ENCODE peak calls at places on chromosome 11, in six cellular contexts. G is thoracic aorta, Q is foreskin fibroblast, B is mesothelial cell of epicardium, K is upper lobe of right lung, X is Caco-2. P is an unnamed sample.

GRCh38 chr11:9293646-9294045 is 20.7 kb downstream of the TMEM41B start:
- DNase-seq in X (no peak), Q (no peak), G (no peak), K (no peak), B (no peak), P (no peak)

GRCh38 chr11:6828103-6828502 is 17.4 kb upstream of the OR10A5 start:
- DNase-seq in G (no peak), Q (no peak), X (no peak), B (no peak), K (no peak), P (no peak)

GRCh38 chr11:71936825-71937224 is 8.0 kb downstream of the RNF121 start:
- DNase-seq in G (no peak), K (no peak), B (no peak), X (no peak), Q (peak), P (peak)

GRCh38 chr11:19367051-19367709 is 126.4 kb upstream of the E2F8 start:
- DNase-seq in Q (peak), B (no peak), K (no peak), X (no peak), G (no peak), P (peak)

GRCh38 chr11:35593143-35593542 is 25.1 kb upstream of the FJX1 start:
- DNase-seq in G (no peak), K (no peak), Q (peak), B (no peak), X (no peak), P (peak)

GRCh38 chr11:14539867-14540475 is 19.8 kb upstream of the PSMA1 start:
- DNase-seq in X (no peak), Q (no peak), G (no peak), B (no peak), K (no peak), P (no peak)

GRCh38 chr11:47270331-47271271 is 668 bp downstream of the MADD start:
- DNase-seq in Q (peak), K (peak), X (no peak), B (no peak), G (no peak), P (peak)

GRCh38 chr11:65826972-65827773 is 6.6 kb upstream of the SNX32 start:
- DNase-seq in K (no peak), B (no peak), G (no peak), X (no peak), Q (no peak), P (no peak)

GRCh38 chr11:111736191-111736590 is 30.0 kb downstream of the PPP2R1B start:
- DNase-seq in K (no peak), B (no peak), G (no peak), Q (peak), X (no peak), P (peak)

GRCh38 chr11:111733655-111734088 is 32.5 kb downstream of the PPP2R1B start:
- DNase-seq in X (no peak), B (no peak), K (peak), G (no peak), Q (no peak), P (no peak)

GRCh38 chr11:111736621-111737055 is 29.6 kb downstream of the PPP2R1B start:
- DNase-seq in G (no peak), Q (no peak), B (no peak), K (no peak), X (no peak), P (no peak)

GRCh38 chr11:111734383-111735261 is 31.6 kb downstream of the PPP2R1B start:
- DNase-seq in B (no peak), Q (no peak), G (no peak), K (no peak), X (no peak), P (no peak)

DNA sequence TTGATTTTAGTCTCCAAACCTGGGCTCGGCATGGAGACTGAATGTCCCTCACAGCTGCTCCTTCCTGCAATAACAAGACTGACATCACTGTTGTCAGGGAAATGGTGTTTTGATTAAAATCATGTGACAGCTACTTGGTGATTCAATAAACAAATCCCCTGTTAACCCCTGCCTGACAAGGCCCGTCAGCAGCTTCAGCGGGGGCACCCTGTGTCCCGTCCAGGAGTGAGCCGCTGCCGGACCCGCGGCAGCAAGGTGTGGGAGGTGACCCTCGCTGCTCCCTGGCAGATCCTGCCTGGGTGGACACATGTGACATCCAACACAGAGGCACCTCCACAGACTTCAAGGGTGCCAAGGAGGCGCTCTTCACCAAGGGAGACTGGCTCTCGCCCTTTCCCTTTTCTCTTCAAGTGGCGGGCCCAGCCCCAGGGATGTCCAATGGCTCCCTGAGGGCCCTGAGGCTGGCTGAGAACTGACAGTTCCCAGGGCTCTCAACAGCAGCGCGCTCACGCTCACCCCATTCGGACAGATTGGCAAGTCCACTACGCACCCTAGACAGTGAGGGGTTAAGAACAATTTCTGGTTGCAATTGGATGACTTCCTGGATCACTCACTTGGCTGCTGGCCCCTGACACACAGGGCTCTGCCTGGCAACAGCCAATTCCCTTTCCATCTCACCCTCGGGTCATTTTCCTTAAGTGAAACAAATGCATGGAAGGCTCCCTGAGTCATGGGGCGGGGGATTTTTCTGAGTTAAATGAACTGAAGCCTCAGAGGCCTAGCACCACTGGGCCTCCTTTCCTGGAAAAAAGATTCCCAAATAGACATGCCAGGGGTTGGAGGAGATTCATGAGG is 30.7 kb downstream of the PPP2R1B start:
- DNase-seq in Q (peak), X (no peak), B (no peak), G (peak), K (no peak), P (peak)
- TF ChIP-seq CTCF in Q (no peak), X (no peak), B (no peak), G (no peak), K (no peak), P (peak)

DNA sequence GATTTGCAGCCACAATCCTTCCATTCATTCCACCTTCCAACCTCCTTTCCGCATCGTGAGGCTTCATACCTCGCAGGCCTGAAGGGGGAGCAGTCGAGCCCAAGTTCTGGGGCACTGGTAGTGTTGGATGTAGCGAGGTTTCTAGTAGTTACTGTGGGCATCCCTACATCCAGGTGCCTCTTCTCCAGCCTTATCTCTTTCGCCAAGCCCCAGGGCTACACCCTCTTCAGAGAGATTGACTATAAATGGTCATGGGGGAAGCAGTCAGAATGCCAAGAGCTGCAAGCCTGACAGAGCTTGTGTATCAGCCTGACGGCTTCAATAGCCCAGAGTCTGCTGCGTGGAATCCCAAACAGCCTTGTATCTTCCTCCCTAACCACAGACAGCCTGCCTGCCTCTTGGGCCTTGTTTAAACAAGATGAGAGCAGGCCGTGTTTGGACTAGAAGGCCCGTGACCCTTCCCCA is 28.9 kb downstream of the CLMP start:
- DNase-seq in K (peak), B (peak), G (no peak), X (peak), Q (no peak), P (peak)
- TF ChIP-seq CTCF in K (peak), B (peak), G (peak), X (peak), Q (peak), P (peak)

DNA sequence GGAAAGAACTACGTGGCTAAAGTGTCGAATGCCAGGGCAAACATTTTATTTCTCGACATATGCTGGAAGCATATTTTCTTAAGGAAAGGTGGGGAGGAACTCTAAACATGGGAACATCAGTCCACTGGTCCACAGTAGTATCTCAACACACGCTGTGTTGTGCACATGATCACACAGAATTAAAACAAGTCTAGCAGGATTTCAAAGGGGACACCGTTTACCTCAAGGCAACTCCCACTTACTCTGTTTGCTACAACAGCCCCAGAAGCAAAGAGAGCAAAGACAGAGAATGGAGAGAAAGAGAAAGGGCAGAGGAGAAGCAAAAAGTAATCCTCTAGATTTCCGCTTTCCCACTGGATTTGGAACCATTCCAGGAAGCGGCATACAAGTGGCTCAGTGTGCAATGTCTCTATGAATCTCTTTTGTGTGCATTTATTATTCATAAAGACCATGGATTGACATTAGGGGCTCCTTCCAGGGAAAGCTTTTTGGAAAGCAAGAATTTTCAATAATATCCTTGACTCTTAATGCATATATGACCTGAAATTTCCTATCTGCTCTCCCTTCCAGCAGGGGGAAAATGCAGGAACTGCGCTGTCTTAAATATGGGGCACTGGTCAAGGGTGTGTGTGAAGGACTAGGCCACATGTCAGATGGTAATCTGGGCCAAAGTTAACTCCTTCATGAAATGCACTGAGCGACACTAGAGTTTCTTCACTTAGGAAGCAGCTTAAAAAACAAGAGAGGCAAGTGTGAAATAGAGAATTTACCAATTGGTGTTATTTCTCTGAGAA is 34.8 kb upstream of the CCDC34 start:
- DNase-seq in G (no peak), B (no peak), X (no peak), Q (no peak), K (no peak), P (no peak)
- TF ChIP-seq CTCF in G (no peak), B (no peak), X (no peak), Q (no peak), K (no peak), P (no peak)

GRCh38 chr11:111983187-111983986 is 41.8 kb upstream of the DLAT start:
- DNase-seq in Q (no peak), X (peak), K (peak), G (no peak), B (peak), P (no peak)
- TF ChIP-seq CTCF in Q (no peak), X (peak), K (peak), G (no peak), B (no peak), P (no peak)

GRCh38 chr11:106304274-106304673 is 226.8 kb downstream of the AASDHPPT start:
- DNase-seq in B (no peak), Q (peak), X (no peak), K (no peak), G (no peak), P (peak)

GRCh38 chr11:106305458-106305857 is 228.0 kb downstream of the AASDHPPT start:
- DNase-seq in B (no peak), K (no peak), Q (no peak), G (no peak), X (no peak), P (no peak)

GRCh38 chr11:106302416-106302815 is 225.0 kb downstream of the AASDHPPT start:
- DNase-seq in X (no peak), K (no peak), B (no peak), G (no peak), Q (no peak), P (no peak)

GRCh38 chr11:106309070-106309684 is 231.7 kb downstream of the AASDHPPT start:
- DNase-seq in Q (no peak), X (no peak), B (no peak), G (no peak), K (no peak), P (no peak)

DNA sequence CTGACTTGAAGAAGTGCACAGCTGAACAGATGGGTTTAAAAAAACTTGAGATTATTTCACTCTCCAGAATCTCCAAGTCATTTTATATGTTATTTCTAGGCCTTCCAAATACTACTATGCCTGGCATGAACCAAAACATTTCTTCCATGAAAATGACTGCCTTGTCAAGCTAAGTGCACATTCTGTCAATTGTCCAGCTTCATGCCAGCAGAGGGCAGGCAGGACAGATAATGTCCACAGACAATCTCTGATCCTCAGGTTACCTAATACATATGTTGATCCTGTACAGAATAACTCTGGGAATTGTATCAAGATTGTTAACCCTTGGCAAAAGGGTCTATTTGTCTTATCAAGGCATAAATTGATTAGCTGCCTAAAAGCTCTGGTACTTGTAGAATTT is 229.5 kb downstream of the AASDHPPT start:
- DNase-seq in Q (peak), G (no peak), K (no peak), X (peak), B (no peak), P (no peak)
- TF ChIP-seq CTCF in Q (no peak), G (no peak), K (no peak), X (peak), B (no peak), P (peak)

P was measured in HFFc6.